ENCODE peak calls at places on chromosomes 5 and 9, in eight cellular contexts. One of them, this sample, is unnamed.

GRCh38 chr5:157273131-157273556 is 7.2 kb downstream of the CYFIP2 start:
- DNase-seq in fibroblast of lung: no peak
- DNase-seq in lower lobe of right lung: no peak
- DNase-seq in colonic mucosa: no peak
- DNase-seq in choroid plexus epithelial cell: no peak
- DNase-seq in AG09319: no peak
- DNase-seq in heart right ventricle: no peak
- DNase-seq in RWPE1: no peak
- DNase-seq in this sample: no peak

GRCh38 chr9:85742630-85742928 is 825 bp upstream of the AGTPBP1 start:
- DNase-seq in AG09319: no peak
- DNase-seq in lower lobe of right lung: no peak
- DNase-seq in RWPE1: peak; percentile 44
- DNase-seq in heart right ventricle: no peak
- DNase-seq in colonic mucosa: no peak
- DNase-seq in choroid plexus epithelial cell: peak; percentile 88
- DNase-seq in fibroblast of lung: peak; percentile 78
- DNase-seq in this sample: peak; percentile 18

GRCh38 chr5:74201334-74202081 is 439.0 kb downstream of the ENC1 start:
- DNase-seq in AG09319: no peak
- DNase-seq in choroid plexus epithelial cell: peak; percentile 36
- DNase-seq in heart right ventricle: peak; percentile 38
- DNase-seq in colonic mucosa: no peak
- DNase-seq in lower lobe of right lung: no peak
- DNase-seq in RWPE1: no peak
- DNase-seq in fibroblast of lung: no peak
- DNase-seq in this sample: no peak

GRCh38 chr5:67003906-67004729 is 192.5 kb downstream of the CD180 start:
- DNase-seq in RWPE1: peak; percentile 97
- DNase-seq in colonic mucosa: peak; percentile 94
- DNase-seq in AG09319: peak; percentile 60
- DNase-seq in fibroblast of lung: peak; percentile 92
- DNase-seq in lower lobe of right lung: peak; percentile 81
- DNase-seq in choroid plexus epithelial cell: peak; percentile 95
- DNase-seq in heart right ventricle: peak; percentile 80
- DNase-seq in this sample: peak; percentile 63

GRCh38 chr5:61631438-61631941 is 299.4 kb downstream of the ZSWIM6 start:
- DNase-seq in choroid plexus epithelial cell: peak; percentile 44
- DNase-seq in heart right ventricle: peak; percentile 72
- DNase-seq in colonic mucosa: no peak
- DNase-seq in lower lobe of right lung: peak; percentile 50
- DNase-seq in fibroblast of lung: peak; percentile 38
- DNase-seq in AG09319: no peak
- DNase-seq in RWPE1: no peak
- DNase-seq in this sample: no peak

GRCh38 chr5:157282150-157282549 is 16.2 kb downstream of the CYFIP2 start:
- DNase-seq in lower lobe of right lung: no peak
- DNase-seq in AG09319: no peak
- DNase-seq in fibroblast of lung: no peak
- DNase-seq in colonic mucosa: no peak
- DNase-seq in RWPE1: no peak
- DNase-seq in heart right ventricle: no peak
- DNase-seq in choroid plexus epithelial cell: no peak
- DNase-seq in this sample: no peak

GRCh38 chr5:73944581-73944980 is 318.6 kb downstream of the ARHGEF28 start:
- DNase-seq in RWPE1: no peak
- DNase-seq in choroid plexus epithelial cell: no peak
- DNase-seq in lower lobe of right lung: no peak
- DNase-seq in AG09319: no peak
- DNase-seq in fibroblast of lung: no peak
- DNase-seq in colonic mucosa: no peak
- DNase-seq in heart right ventricle: no peak
- DNase-seq in this sample: no peak

GRCh38 chr5:168974081-168974480 is 326.9 kb downstream of the SLIT3 start:
- DNase-seq in fibroblast of lung: no peak
- DNase-seq in choroid plexus epithelial cell: no peak
- DNase-seq in colonic mucosa: no peak
- DNase-seq in RWPE1: no peak
- DNase-seq in lower lobe of right lung: no peak
- DNase-seq in heart right ventricle: no peak
- DNase-seq in AG09319: no peak
- DNase-seq in this sample: no peak

GRCh38 chr9:91342575-91342974 is 19.1 kb downstream of the AUH start:
- DNase-seq in colonic mucosa: no peak
- DNase-seq in choroid plexus epithelial cell: no peak
- DNase-seq in fibroblast of lung: no peak
- DNase-seq in AG09319: no peak
- DNase-seq in heart right ventricle: no peak
- DNase-seq in lower lobe of right lung: no peak
- DNase-seq in RWPE1: no peak
- DNase-seq in this sample: no peak

GRCh38 chr5:79416499-79416898 is 97.4 kb downstream of the HOMER1 start:
- DNase-seq in RWPE1: no peak
- DNase-seq in AG09319: no peak
- DNase-seq in lower lobe of right lung: no peak
- DNase-seq in heart right ventricle: no peak
- DNase-seq in colonic mucosa: peak; percentile 19
- DNase-seq in choroid plexus epithelial cell: peak; percentile 68
- DNase-seq in fibroblast of lung: peak; percentile 74
- DNase-seq in this sample: no peak

GRCh38 chr5:123000731-123001130 is 35.8 kb downstream of the PPIC start:
- DNase-seq in choroid plexus epithelial cell: no peak
- DNase-seq in fibroblast of lung: no peak
- DNase-seq in heart right ventricle: no peak
- DNase-seq in RWPE1: no peak
- DNase-seq in colonic mucosa: no peak
- DNase-seq in lower lobe of right lung: no peak
- DNase-seq in AG09319: no peak
- DNase-seq in this sample: no peak

GRCh38 chr5:69414885-69415583 is at the start of gene MARVELD2:
- DNase-seq in RWPE1: peak; percentile 98
- DNase-seq in AG09319: no peak
- DNase-seq in heart right ventricle: peak; percentile 69
- DNase-seq in lower lobe of right lung: peak; percentile 96
- DNase-seq in fibroblast of lung: peak; percentile 60
- DNase-seq in colonic mucosa: peak; percentile 94
- DNase-seq in choroid plexus epithelial cell: peak; percentile 52
- DNase-seq in this sample: no peak

GRCh38 chr5:132219981-132220380 is 7.7 kb downstream of the P4HA2 start:
- DNase-seq in RWPE1: no peak
- DNase-seq in heart right ventricle: no peak
- DNase-seq in fibroblast of lung: no peak
- DNase-seq in lower lobe of right lung: no peak
- DNase-seq in colonic mucosa: no peak
- DNase-seq in AG09319: no peak
- DNase-seq in choroid plexus epithelial cell: no peak
- DNase-seq in this sample: no peak

GRCh38 chr5:132220476-132220875 is 7.2 kb downstream of the P4HA2 start:
- DNase-seq in fibroblast of lung: no peak
- DNase-seq in AG09319: no peak
- DNase-seq in RWPE1: no peak
- DNase-seq in colonic mucosa: no peak
- DNase-seq in heart right ventricle: no peak
- DNase-seq in lower lobe of right lung: no peak
- DNase-seq in choroid plexus epithelial cell: peak; percentile 28
- DNase-seq in this sample: no peak

GRCh38 chr5:132222649-132223038 is 5.0 kb downstream of the P4HA2 start:
- DNase-seq in heart right ventricle: no peak
- DNase-seq in fibroblast of lung: no peak
- DNase-seq in colonic mucosa: no peak
- DNase-seq in lower lobe of right lung: no peak
- DNase-seq in choroid plexus epithelial cell: no peak
- DNase-seq in RWPE1: no peak
- DNase-seq in AG09319: no peak
- DNase-seq in this sample: no peak

GRCh38 chr5:132223861-132224260 is 3.8 kb downstream of the P4HA2 start:
- DNase-seq in colonic mucosa: no peak
- DNase-seq in choroid plexus epithelial cell: no peak
- DNase-seq in fibroblast of lung: no peak
- DNase-seq in RWPE1: no peak
- DNase-seq in lower lobe of right lung: no peak
- DNase-seq in AG09319: no peak
- DNase-seq in heart right ventricle: no peak
- DNase-seq in this sample: no peak

DNA sequence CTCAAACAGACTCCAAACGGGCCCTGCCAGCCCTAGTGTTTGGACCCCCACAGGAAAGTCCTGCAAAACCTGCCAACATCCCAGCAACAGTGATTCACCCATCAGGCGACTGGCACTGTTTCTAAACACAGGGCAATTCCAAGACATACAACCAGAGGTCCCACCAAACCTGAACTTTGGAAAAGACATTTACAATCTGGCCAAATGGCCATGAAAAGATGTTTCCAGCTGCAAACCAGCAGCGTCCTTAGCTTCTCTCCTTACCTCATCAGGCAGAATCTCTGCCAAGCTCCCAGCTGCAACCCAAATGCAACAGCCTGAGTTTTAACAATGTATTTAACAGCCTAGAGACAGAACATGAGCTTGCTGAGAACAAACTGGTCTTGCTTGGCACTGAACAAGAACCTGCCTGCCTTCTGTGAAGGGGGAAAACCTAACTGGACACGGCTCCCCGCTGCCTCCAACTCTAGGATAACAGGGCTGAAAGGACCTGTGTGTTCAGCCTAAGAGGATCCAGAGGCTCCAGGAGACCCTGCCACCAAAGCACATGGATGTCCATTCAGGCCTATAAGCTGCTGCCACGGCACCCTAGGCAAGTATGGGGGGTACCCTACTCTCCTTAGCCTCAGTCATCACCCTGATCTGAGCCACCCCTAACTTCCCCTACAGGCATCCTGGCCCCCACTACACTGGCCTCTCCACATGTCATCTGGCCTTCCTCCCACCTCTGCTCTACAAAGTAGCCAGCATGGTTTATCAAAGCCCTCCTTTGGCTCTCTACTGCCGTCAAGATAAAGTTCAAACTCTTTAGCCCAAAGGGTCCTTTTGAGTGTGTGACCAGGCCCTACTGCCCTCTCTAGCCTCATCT is 5.6 kb downstream of the P4HA2 start:
- DNase-seq in choroid plexus epithelial cell: peak; percentile 84
- DNase-seq in fibroblast of lung: peak; percentile 97
- DNase-seq in heart right ventricle: peak; percentile 34
- DNase-seq in colonic mucosa: peak; percentile 38
- DNase-seq in AG09319: peak; percentile 79
- DNase-seq in RWPE1: no peak
- DNase-seq in lower lobe of right lung: no peak
- DNase-seq in this sample: peak; percentile 79
- TF ChIP-seq CTCF in choroid plexus epithelial cell: peak; percentile 5
- TF ChIP-seq CTCF in fibroblast of lung: peak; percentile 20
- TF ChIP-seq CTCF in heart right ventricle: no peak
- TF ChIP-seq CTCF in colonic mucosa: no peak
- TF ChIP-seq CTCF in AG09319: peak; percentile 43
- TF ChIP-seq CTCF in RWPE1: no peak
- TF ChIP-seq CTCF in lower lobe of right lung: no peak
- TF ChIP-seq CTCF in this sample: peak; percentile 33

DNA sequence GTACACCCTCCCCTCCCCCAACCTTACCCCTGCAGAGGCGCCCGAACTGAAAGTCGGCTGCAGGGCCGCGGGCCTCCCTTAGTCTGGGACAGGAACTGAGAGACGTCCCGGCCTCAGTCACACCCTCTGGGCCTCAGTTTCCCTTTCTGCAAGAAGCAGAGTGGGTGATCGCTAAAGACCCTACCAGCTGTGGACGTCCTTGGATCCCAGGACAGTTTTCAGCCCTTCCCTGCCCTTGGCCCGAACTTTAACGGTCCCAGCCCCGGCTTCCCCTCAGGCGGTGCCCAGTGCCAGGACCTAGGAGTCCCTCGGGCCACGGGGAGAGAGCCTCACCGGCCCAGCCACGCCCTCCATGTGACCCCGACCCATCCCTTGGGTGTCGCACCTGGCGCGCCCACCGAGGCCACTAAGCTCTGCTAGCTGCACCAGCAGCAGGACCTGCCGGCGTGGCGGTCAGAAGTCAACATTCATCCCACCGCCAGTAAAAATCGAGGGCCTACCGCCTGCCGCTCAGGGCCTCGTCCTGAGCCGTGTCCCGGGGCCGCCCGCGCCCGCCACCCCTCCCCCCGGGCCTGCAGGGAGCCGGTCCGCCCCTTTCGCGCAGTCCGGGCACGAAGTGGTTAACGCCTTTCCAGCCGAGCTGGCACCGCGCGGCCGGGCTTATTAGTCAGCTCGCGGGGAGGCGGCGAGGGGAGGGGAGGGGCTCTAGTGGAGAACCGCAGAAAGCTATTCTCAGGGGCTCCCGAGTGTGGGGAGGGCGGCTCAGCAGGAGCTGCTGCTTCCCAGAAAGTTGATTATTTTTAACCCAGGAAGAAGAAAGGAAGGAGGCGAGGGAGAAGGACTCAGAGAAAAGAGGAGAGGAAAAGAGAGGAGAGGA is 124.5 kb downstream of the C9orf50 start:
- DNase-seq in colonic mucosa: peak; percentile 93
- DNase-seq in RWPE1: peak; percentile 94
- DNase-seq in heart right ventricle: peak; percentile 95
- DNase-seq in AG09319: peak; percentile 86
- DNase-seq in fibroblast of lung: peak; percentile 96
- DNase-seq in lower lobe of right lung: peak; percentile 95
- DNase-seq in choroid plexus epithelial cell: peak; percentile 98
- DNase-seq in this sample: no peak
- TF ChIP-seq CTCF in colonic mucosa: no peak
- TF ChIP-seq CTCF in RWPE1: no peak
- TF ChIP-seq CTCF in heart right ventricle: no peak
- TF ChIP-seq CTCF in AG09319: no peak
- TF ChIP-seq CTCF in fibroblast of lung: no peak
- TF ChIP-seq CTCF in lower lobe of right lung: no peak
- TF ChIP-seq CTCF in choroid plexus epithelial cell: no peak
- TF ChIP-seq CTCF in this sample: no peak

GRCh38 chr9:22107202-22107601 is 98.1 kb upstream of the CDKN2B start:
- DNase-seq in fibroblast of lung: no peak
- DNase-seq in AG09319: no peak
- DNase-seq in lower lobe of right lung: no peak
- DNase-seq in colonic mucosa: no peak
- DNase-seq in choroid plexus epithelial cell: peak; percentile 95
- DNase-seq in RWPE1: no peak
- DNase-seq in heart right ventricle: no peak
- DNase-seq in this sample: no peak
- TF ChIP-seq CTCF in fibroblast of lung: no peak
- TF ChIP-seq CTCF in AG09319: no peak
- TF ChIP-seq CTCF in lower lobe of right lung: no peak
- TF ChIP-seq CTCF in colonic mucosa: no peak
- TF ChIP-seq CTCF in choroid plexus epithelial cell: no peak
- TF ChIP-seq CTCF in RWPE1: no peak
- TF ChIP-seq CTCF in heart right ventricle: no peak
- TF ChIP-seq CTCF in this sample: no peak

GRCh38 chr9:84238652-84239051 is 101.9 kb downstream of the SLC28A3 start:
- DNase-seq in colonic mucosa: no peak
- DNase-seq in RWPE1: no peak
- DNase-seq in fibroblast of lung: peak; percentile 6
- DNase-seq in AG09319: no peak
- DNase-seq in lower lobe of right lung: no peak
- DNase-seq in heart right ventricle: no peak
- DNase-seq in choroid plexus epithelial cell: peak; percentile 19
- DNase-seq in this sample: no peak
- TF ChIP-seq CTCF in colonic mucosa: no peak
- TF ChIP-seq CTCF in RWPE1: no peak
- TF ChIP-seq CTCF in fibroblast of lung: no peak
- TF ChIP-seq CTCF in AG09319: no peak
- TF ChIP-seq CTCF in lower lobe of right lung: no peak
- TF ChIP-seq CTCF in heart right ventricle: no peak
- TF ChIP-seq CTCF in choroid plexus epithelial cell: peak; percentile 23
- TF ChIP-seq CTCF in this sample: peak; percentile 24

GRCh38 chr9:115141612-115142011 is 23.7 kb upstream of the TNC start:
- DNase-seq in heart right ventricle: no peak
- DNase-seq in choroid plexus epithelial cell: no peak
- DNase-seq in lower lobe of right lung: no peak
- DNase-seq in fibroblast of lung: no peak
- DNase-seq in AG09319: no peak
- DNase-seq in RWPE1: no peak
- DNase-seq in colonic mucosa: no peak
- DNase-seq in this sample: no peak
- TF ChIP-seq CTCF in heart right ventricle: no peak
- TF ChIP-seq CTCF in choroid plexus epithelial cell: no peak
- TF ChIP-seq CTCF in lower lobe of right lung: no peak
- TF ChIP-seq CTCF in fibroblast of lung: no peak
- TF ChIP-seq CTCF in AG09319: no peak
- TF ChIP-seq CTCF in RWPE1: no peak
- TF ChIP-seq CTCF in colonic mucosa: no peak
- TF ChIP-seq CTCF in this sample: no peak